ENCODE peak calls at places on chromosomes 7 and 10, in seven cellular contexts. D is neuronal stem cell, L is H9, N is mesenchymal stem cell, I is trophoblast cell, M is mesendoderm, E is H1. B is an unnamed sample.

GRCh38 chr7:116429986-116430619 is 69.4 kb upstream of the CAV2 start:
- DNase-seq in D (no peak), L (no peak), N (no peak), I (no peak), M (no peak), E (no peak), B (no peak)

GRCh38 chr7:55130079-55130476 is 111.3 kb downstream of the EGFR start:
- DNase-seq in D (no peak), L (no peak), N (peak), I (peak), M (peak), E (no peak), B (peak)

GRCh38 chr10:69958232-69958902 is 94.3 kb upstream of the MACROH2A2 start:
- DNase-seq in D (no peak), L (peak), N (peak), I (peak), M (peak), E (no peak), B (peak)

GRCh38 chr7:151243411-151244155 is 4.9 kb downstream of the SMARCD3 start:
- DNase-seq in D (peak), L (no peak), N (peak), I (peak), M (no peak), E (peak), B (no peak)

GRCh38 chr7:158187055-158187770 is 400.4 kb downstream of the PTPRN2 start:
- DNase-seq in D (no peak), L (no peak), N (no peak), I (no peak), M (no peak), E (no peak), B (no peak)

GRCh38 chr7:3302681-3303320 is 1.7 kb downstream of the SDK1 start:
- DNase-seq in D (no peak), L (no peak), N (no peak), I (no peak), M (no peak), E (no peak), B (no peak)

GRCh38 chr7:158957921-158958471 is 101.6 kb downstream of the DYNC2I1 start:
- DNase-seq in D (no peak), L (peak), N (no peak), I (no peak), M (no peak), E (peak), B (no peak)

GRCh38 chr10:86373828-86374227 is 7.2 kb upstream of the GRID1 start:
- DNase-seq in D (no peak), L (peak), N (no peak), I (no peak), M (no peak), E (peak), B (no peak)

GRCh38 chr7:158447206-158448171 is 140.1 kb downstream of the PTPRN2 start:
- DNase-seq in D (no peak), L (peak), N (no peak), I (no peak), M (no peak), E (no peak), B (no peak)

GRCh38 chr7:39433550-39433949 is 132.7 kb upstream of the YAE1 start:
- DNase-seq in D (no peak), L (no peak), N (no peak), I (no peak), M (no peak), E (no peak), B (no peak)

GRCh38 chr7:5296015-5296621 is 13.4 kb downstream of the SLC29A4 start:
- DNase-seq in D (no peak), L (no peak), N (no peak), I (no peak), M (peak), E (peak), B (no peak)

GRCh38 chr10:49518566-49518965 is 20.4 kb downstream of the ERCC6 start:
- DNase-seq in D (no peak), L (no peak), N (no peak), I (no peak), M (no peak), E (no peak), B (no peak)

GRCh38 chr10:5888843-5889623 is 660 bp downstream of the ANKRD16 start:
- DNase-seq in D (peak), L (peak), N (peak), I (peak), M (peak), E (peak), B (no peak)

GRCh38 chr7:73606801-73607691 is 17.3 kb downstream of the MLXIPL start:
- DNase-seq in D (peak), L (peak), N (peak), I (peak), M (peak), E (peak), B (peak)

GRCh38 chr7:152137476-152138025 is 112.1 kb downstream of the GALNT11 start:
- DNase-seq in D (no peak), L (no peak), N (peak), I (no peak), M (no peak), E (no peak), B (peak)

GRCh38 chr7:116173051-116174028 is 37.0 kb upstream of the TES start:
- DNase-seq in D (peak), L (no peak), N (peak), I (peak), M (peak), E (no peak), B (peak)

GRCh38 chr7:158802535-158803199 is 26.6 kb downstream of the ESYT2 start:
- DNase-seq in D (no peak), L (no peak), N (peak), I (peak), M (no peak), E (no peak), B (peak)

GRCh38 chr10:132939957-132940790 is 2.2 kb downstream of the CFAP46 start:
- DNase-seq in D (peak), L (peak), N (peak), I (peak), M (peak), E (peak), B (peak)

GRCh38 chr10:78395162-78395561 is 361.5 kb downstream of the RPS24 start:
- DNase-seq in D (no peak), L (no peak), N (no peak), I (no peak), M (no peak), E (no peak), B (no peak)

GRCh38 chr10:33134011-33134751 is 176.2 kb upstream of the ITGB1 start:
- DNase-seq in D (no peak), L (no peak), N (peak), I (peak), M (no peak), E (no peak), B (peak)

GRCh38 chr7:80634505-80634904 is 3.9 kb upstream of the CD36 start:
- DNase-seq in D (no peak), L (no peak), N (peak), I (peak), M (no peak), E (no peak), B (peak)

GRCh38 chr7:23418046-23418445 is 52.2 kb downstream of the IGF2BP3 start:
- DNase-seq in D (no peak), L (no peak), N (peak), I (peak), M (no peak), E (no peak), B (peak)

GRCh38 chr10:11746883-11747539 is 4.8 kb downstream of the ECHDC3 start:
- DNase-seq in D (no peak), L (no peak), N (no peak), I (peak), M (no peak), E (no peak), B (no peak)

GRCh38 chr7:155560982-155561686 is 14.8 kb upstream of the CNPY1 start:
- DNase-seq in D (no peak), L (no peak), N (no peak), I (no peak), M (no peak), E (no peak), B (no peak)

GRCh38 chr10:86288695-86289576 is 77.7 kb downstream of the GRID1 start:
- DNase-seq in D (no peak), L (peak), N (no peak), I (no peak), M (no peak), E (peak), B (no peak)

GRCh38 chr7:158275711-158276413 is 311.8 kb downstream of the PTPRN2 start:
- DNase-seq in D (no peak), L (peak), N (no peak), I (no peak), M (no peak), E (no peak), B (no peak)

GRCh38 chr10:70518695-70519094 is 40.1 kb downstream of the PALD1 start:
- DNase-seq in D (no peak), L (no peak), N (peak), I (peak), M (no peak), E (no peak), B (peak)

GRCh38 chr10:77084431-77085144 is 553.0 kb downstream of the KCNMA1 start:
- DNase-seq in D (no peak), L (no peak), N (no peak), I (no peak), M (no peak), E (no peak), B (no peak)

GRCh38 chr7:39838326-39838725 is 111.7 kb upstream of the CDK13 start:
- DNase-seq in D (no peak), L (no peak), N (peak), I (no peak), M (no peak), E (no peak), B (peak)

GRCh38 chr7:81025360-81025759 is 106.5 kb upstream of the SEMA3C start:
- DNase-seq in D (no peak), L (no peak), N (no peak), I (no peak), M (no peak), E (no peak), B (no peak)

GRCh38 chr10:124999433-125000365 is 57.8 kb downstream of the ZRANB1 start:
- DNase-seq in D (no peak), L (no peak), N (no peak), I (no peak), M (no peak), E (no peak), B (peak)

GRCh38 chr7:112753298-112753697 is 36.9 kb downstream of the TMEM168 start:
- DNase-seq in D (no peak), L (no peak), N (no peak), I (no peak), M (no peak), E (no peak), B (no peak)

GRCh38 chr7:112745635-112746034 is 44.6 kb downstream of the TMEM168 start:
- DNase-seq in D (no peak), L (no peak), N (no peak), I (no peak), M (no peak), E (no peak), B (no peak)

GRCh38 chr7:112748381-112748780 is 41.8 kb downstream of the TMEM168 start:
- DNase-seq in D (no peak), L (no peak), N (no peak), I (peak), M (no peak), E (no peak), B (no peak)

GRCh38 chr7:112752576-112752975 is 37.6 kb downstream of the TMEM168 start:
- DNase-seq in D (no peak), L (no peak), N (no peak), I (no peak), M (peak), E (no peak), B (no peak)

DNA sequence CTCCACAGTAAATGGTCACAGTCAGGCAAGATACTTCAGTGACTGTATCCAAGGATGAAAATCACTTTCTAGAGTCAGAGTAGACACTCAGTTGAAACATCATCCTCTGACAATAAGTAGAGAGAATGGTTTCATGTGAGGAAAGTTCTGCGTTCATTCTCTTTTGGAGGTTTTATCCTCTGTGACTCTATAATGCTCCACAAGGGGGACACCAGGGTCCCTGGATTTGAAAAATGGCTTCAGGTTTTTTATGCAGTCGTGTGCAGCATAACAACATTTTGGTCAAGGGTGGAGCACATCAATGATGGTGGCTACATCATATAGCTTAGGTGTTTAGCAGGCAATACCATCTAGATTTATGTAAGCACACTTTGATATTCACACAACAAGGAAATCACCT is 40.4 kb downstream of the TMEM168 start:
- DNase-seq in D (no peak), L (no peak), N (no peak), I (no peak), M (no peak), E (no peak), B (no peak)
- H2BK5ac ChIP-seq in D (no peak), L (no peak), N (no peak), I (no peak), M (no peak), E (no peak), B (no peak)

GRCh38 chr10:96440257-96441125 is 73.2 kb downstream of the TLL2 start:
- DNase-seq in D (no peak), L (no peak), N (no peak), I (no peak), M (no peak), E (no peak), B (no peak)

GRCh38 chr10:96446966-96447596 is 66.6 kb downstream of the TLL2 start:
- DNase-seq in D (no peak), L (no peak), N (no peak), I (peak), M (peak), E (no peak), B (no peak)

GRCh38 chr10:96441126-96441905 is 72.4 kb downstream of the TLL2 start:
- DNase-seq in D (no peak), L (no peak), N (no peak), I (peak), M (peak), E (no peak), B (no peak)

GRCh38 chr10:96439655-96440217 is 74.0 kb downstream of the TLL2 start:
- DNase-seq in D (no peak), L (no peak), N (no peak), I (peak), M (no peak), E (no peak), B (no peak)

GRCh38 chr10:96442017-96442643 is 71.6 kb downstream of the TLL2 start:
- DNase-seq in D (no peak), L (no peak), N (no peak), I (peak), M (no peak), E (no peak), B (no peak)
- H2BK5ac ChIP-seq in D (no peak), L (no peak), N (no peak), I (no peak), M (no peak), E (peak), B (no peak)

GRCh38 chr7:129866251-129866650 is 86.5 kb downstream of the UBE2H start:
- DNase-seq in D (no peak), L (no peak), N (peak), I (no peak), M (no peak), E (no peak), B (no peak)

GRCh38 chr7:129865093-129865931 is 87.4 kb downstream of the UBE2H start:
- DNase-seq in D (no peak), L (no peak), N (peak), I (peak), M (no peak), E (no peak), B (peak)

GRCh38 chr7:129864042-129864441 is 88.7 kb downstream of the UBE2H start:
- DNase-seq in D (no peak), L (no peak), N (no peak), I (no peak), M (no peak), E (no peak), B (no peak)

GRCh38 chr7:129862672-129863071 is 90.1 kb downstream of the UBE2H start:
- DNase-seq in D (no peak), L (no peak), N (no peak), I (no peak), M (peak), E (no peak), B (no peak)

GRCh38 chr7:129865932-129866214 is 86.9 kb downstream of the UBE2H start:
- DNase-seq in D (no peak), L (no peak), N (no peak), I (no peak), M (no peak), E (no peak), B (no peak)
- H2BK5ac ChIP-seq in D (no peak), L (no peak), N (peak), I (no peak), M (no peak), E (no peak), B (peak)

GRCh38 chr10:63125459-63125858 is 7.7 kb upstream of the NRBF2 start:
- DNase-seq in D (no peak), L (no peak), N (no peak), I (no peak), M (no peak), E (no peak), B (no peak)
- H2BK5ac ChIP-seq in D (no peak), L (no peak), N (no peak), I (no peak), M (no peak), E (no peak), B (no peak)

GRCh38 chr7:44858161-44858560 is 10.3 kb upstream of the H2AZ2 start:
- DNase-seq in D (no peak), L (no peak), N (no peak), I (no peak), M (no peak), E (no peak), B (no peak)
- H2BK5ac ChIP-seq in D (no peak), L (no peak), N (no peak), I (no peak), M (no peak), E (no peak), B (no peak)

GRCh38 chr7:49093218-49093617 is 168.9 kb downstream of the CDC14C start:
- DNase-seq in D (no peak), L (no peak), N (no peak), I (no peak), M (no peak), E (no peak), B (no peak)

GRCh38 chr7:49091519-49091918 is 167.2 kb downstream of the CDC14C start:
- DNase-seq in D (no peak), L (no peak), N (no peak), I (no peak), M (no peak), E (no peak), B (no peak)

GRCh38 chr7:49091089-49091488 is 166.7 kb downstream of the CDC14C start:
- DNase-seq in D (no peak), L (no peak), N (no peak), I (no peak), M (no peak), E (no peak), B (no peak)

GRCh38 chr7:49094866-49095265 is 170.5 kb downstream of the CDC14C start:
- DNase-seq in D (no peak), L (no peak), N (no peak), I (no peak), M (no peak), E (no peak), B (no peak)

DNA sequence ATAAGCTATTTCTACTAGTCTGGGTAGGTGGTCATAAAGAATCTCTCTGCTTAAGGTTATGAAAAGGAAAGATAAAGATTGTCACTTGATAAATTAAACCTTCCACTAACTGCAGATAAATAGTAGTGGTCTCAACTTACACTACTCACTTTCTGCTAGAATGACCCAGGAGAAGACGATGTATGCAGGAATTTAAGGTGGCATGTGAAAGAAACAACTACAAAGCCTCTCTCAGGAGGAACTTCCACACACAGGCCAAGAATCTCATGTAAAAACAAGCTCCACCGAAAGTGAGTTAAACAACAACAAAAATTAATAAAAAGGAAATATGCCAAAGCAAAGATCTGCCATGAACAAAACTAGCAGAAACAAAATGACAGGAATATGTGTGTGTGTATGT is 165.4 kb downstream of the CDC14C start:
- DNase-seq in D (no peak), L (no peak), N (no peak), I (no peak), M (peak), E (no peak), B (no peak)
- H2BK5ac ChIP-seq in D (no peak), L (no peak), N (no peak), I (no peak), M (no peak), E (no peak), B (no peak)

B was measured in IMR-90.